ENCODE peak calls at places on chromosomes 7 and 10, in nine cellular contexts. One of them, this sample, is unnamed.

GRCh38 chr7:101757879-101758278 is 59.5 kb upstream of the CUX1 start:
- DNase-seq in body of pancreas: no peak
- DNase-seq in fibroblast of lung: no peak
- DNase-seq in GM23248: no peak
- DNase-seq in hepatocyte: no peak
- DNase-seq in ovary: no peak
- DNase-seq in heart left ventricle: no peak
- DNase-seq in HCT116: no peak
- DNase-seq in PC-3: no peak
- DNase-seq in this sample: no peak

GRCh38 chr7:116271161-116271979 is 61.0 kb downstream of the TES start:
- DNase-seq in body of pancreas: no peak
- DNase-seq in fibroblast of lung: peak; percentile 94
- DNase-seq in GM23248: peak; percentile 65
- DNase-seq in hepatocyte: no peak
- DNase-seq in ovary: peak; percentile 13
- DNase-seq in heart left ventricle: no peak
- DNase-seq in HCT116: no peak
- DNase-seq in PC-3: no peak
- DNase-seq in this sample: no peak

GRCh38 chr7:123674399-123675091 is 18.9 kb downstream of the LMOD2 start:
- DNase-seq in body of pancreas: no peak
- DNase-seq in fibroblast of lung: peak; percentile 17
- DNase-seq in GM23248: peak; percentile 82
- DNase-seq in hepatocyte: no peak
- DNase-seq in ovary: no peak
- DNase-seq in heart left ventricle: no peak
- DNase-seq in HCT116: no peak
- DNase-seq in PC-3: no peak
- DNase-seq in this sample: no peak

GRCh38 chr7:96187735-96188622 is 133.9 kb downstream of the SLC25A13 start:
- DNase-seq in body of pancreas: no peak
- DNase-seq in fibroblast of lung: no peak
- DNase-seq in GM23248: peak; percentile 53
- DNase-seq in hepatocyte: peak; percentile 13
- DNase-seq in ovary: peak; percentile 13
- DNase-seq in heart left ventricle: no peak
- DNase-seq in HCT116: no peak
- DNase-seq in PC-3: peak; percentile 17
- DNase-seq in this sample: peak; percentile 28

GRCh38 chr10:44779511-44779910 is 131.6 kb upstream of the TMEM72 start:
- DNase-seq in body of pancreas: no peak
- DNase-seq in fibroblast of lung: no peak
- DNase-seq in GM23248: no peak
- DNase-seq in hepatocyte: no peak
- DNase-seq in ovary: no peak
- DNase-seq in heart left ventricle: no peak
- DNase-seq in HCT116: no peak
- DNase-seq in PC-3: no peak
- DNase-seq in this sample: no peak

GRCh38 chr7:44557485-44557884 is 16.2 kb downstream of the DDX56 start:
- DNase-seq in body of pancreas: no peak
- DNase-seq in fibroblast of lung: no peak
- DNase-seq in GM23248: no peak
- DNase-seq in hepatocyte: no peak
- DNase-seq in ovary: no peak
- DNase-seq in heart left ventricle: no peak
- DNase-seq in HCT116: no peak
- DNase-seq in PC-3: no peak
- DNase-seq in this sample: no peak

GRCh38 chr10:124708246-124708779 is 35.9 kb downstream of the FAM53B start:
- DNase-seq in body of pancreas: no peak
- DNase-seq in fibroblast of lung: peak; percentile 31
- DNase-seq in GM23248: no peak
- DNase-seq in hepatocyte: no peak
- DNase-seq in ovary: no peak
- DNase-seq in heart left ventricle: no peak
- DNase-seq in HCT116: no peak
- DNase-seq in PC-3: no peak
- DNase-seq in this sample: no peak

GRCh38 chr7:83005410-83005809 is 157.3 kb downstream of the PCLO start:
- DNase-seq in body of pancreas: no peak
- DNase-seq in fibroblast of lung: peak; percentile 18
- DNase-seq in GM23248: no peak
- DNase-seq in hepatocyte: peak; percentile 11
- DNase-seq in ovary: no peak
- DNase-seq in heart left ventricle: no peak
- DNase-seq in HCT116: peak; percentile 7
- DNase-seq in PC-3: peak; percentile 60
- DNase-seq in this sample: peak; percentile 22

GRCh38 chr7:107463139-107464078 is 6.4 kb upstream of the GPR22 start:
- DNase-seq in body of pancreas: peak; percentile 65
- DNase-seq in fibroblast of lung: peak; percentile 80
- DNase-seq in GM23248: peak; percentile 82
- DNase-seq in hepatocyte: peak; percentile 69
- DNase-seq in ovary: peak; percentile 50
- DNase-seq in heart left ventricle: peak; percentile 58
- DNase-seq in HCT116: peak; percentile 21
- DNase-seq in PC-3: peak; percentile 80
- DNase-seq in this sample: peak; percentile 49

GRCh38 chr7:23106491-23106800 is 861 bp downstream of the KLHL7 start:
- DNase-seq in body of pancreas: no peak
- DNase-seq in fibroblast of lung: peak; percentile 30
- DNase-seq in GM23248: no peak
- DNase-seq in hepatocyte: no peak
- DNase-seq in ovary: no peak
- DNase-seq in heart left ventricle: no peak
- DNase-seq in HCT116: no peak
- DNase-seq in PC-3: peak; percentile 30
- DNase-seq in this sample: peak; percentile 14

GRCh38 chr10:17019696-17020095 is 109.9 kb downstream of the CUBN start:
- DNase-seq in body of pancreas: no peak
- DNase-seq in fibroblast of lung: no peak
- DNase-seq in GM23248: no peak
- DNase-seq in hepatocyte: no peak
- DNase-seq in ovary: no peak
- DNase-seq in heart left ventricle: no peak
- DNase-seq in HCT116: no peak
- DNase-seq in PC-3: no peak
- DNase-seq in this sample: no peak

GRCh38 chr10:132973903-132974241 is 31.5 kb upstream of the CFAP46 start:
- DNase-seq in body of pancreas: no peak
- DNase-seq in fibroblast of lung: no peak
- DNase-seq in GM23248: no peak
- DNase-seq in hepatocyte: no peak
- DNase-seq in ovary: no peak
- DNase-seq in heart left ventricle: no peak
- DNase-seq in HCT116: no peak
- DNase-seq in PC-3: no peak
- DNase-seq in this sample: no peak
- H3K27me3 ChIP-seq in body of pancreas: no peaks in the 10 kb centered on the region
- H3K27me3 ChIP-seq in fibroblast of lung: peaks cover 3% of the 10 kb centered on the region
- H3K27me3 ChIP-seq in GM23248: peaks cover 18% of the 10 kb centered on the region
- H3K27me3 ChIP-seq in hepatocyte: no peaks in the 10 kb centered on the region
- H3K27me3 ChIP-seq in ovary: no peaks in the 10 kb centered on the region
- H3K27me3 ChIP-seq in heart left ventricle: peaks cover 66% of the 10 kb centered on the region
- H3K27me3 ChIP-seq in HCT116: no peaks in the 10 kb centered on the region
- H3K27me3 ChIP-seq in PC-3: peaks cover 72% of the 10 kb centered on the region
- H3K27me3 ChIP-seq in this sample: peaks cover 40% of the 10 kb centered on the region

DNA sequence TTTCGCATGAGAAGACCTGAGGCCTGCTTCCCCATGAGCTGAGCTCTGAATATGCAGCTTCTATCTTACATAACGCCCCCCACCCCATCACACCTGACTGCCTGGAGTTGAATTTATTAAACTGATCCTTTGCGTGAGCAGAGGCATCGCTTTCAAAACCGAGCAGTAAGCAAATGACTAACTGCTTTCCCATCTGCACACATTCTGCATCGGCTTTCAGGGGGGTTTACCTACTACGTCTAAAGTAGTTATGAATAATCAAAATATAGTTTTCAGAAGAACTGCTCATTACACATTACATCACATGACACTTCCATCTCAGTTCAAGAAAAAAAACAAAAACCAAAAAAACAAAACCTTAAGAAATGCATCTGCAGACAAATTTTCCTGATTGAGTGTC is 54.7 kb upstream of the EGR2 start:
- DNase-seq in body of pancreas: no peak
- DNase-seq in fibroblast of lung: no peak
- DNase-seq in GM23248: no peak
- DNase-seq in hepatocyte: no peak
- DNase-seq in ovary: no peak
- DNase-seq in heart left ventricle: no peak
- DNase-seq in HCT116: no peak
- DNase-seq in PC-3: no peak
- DNase-seq in this sample: no peak
- H3K27me3 ChIP-seq in body of pancreas: no peaks in the 10 kb centered on the region
- H3K27me3 ChIP-seq in fibroblast of lung: no peaks in the 10 kb centered on the region
- H3K27me3 ChIP-seq in GM23248: no peaks in the 10 kb centered on the region
- H3K27me3 ChIP-seq in hepatocyte: no peaks in the 10 kb centered on the region
- H3K27me3 ChIP-seq in ovary: no peaks in the 10 kb centered on the region
- H3K27me3 ChIP-seq in heart left ventricle: no peaks in the 10 kb centered on the region
- H3K27me3 ChIP-seq in HCT116: no peaks in the 10 kb centered on the region
- H3K27me3 ChIP-seq in PC-3: no peaks in the 10 kb centered on the region
- H3K27me3 ChIP-seq in this sample: no peaks in the 10 kb centered on the region

DNA sequence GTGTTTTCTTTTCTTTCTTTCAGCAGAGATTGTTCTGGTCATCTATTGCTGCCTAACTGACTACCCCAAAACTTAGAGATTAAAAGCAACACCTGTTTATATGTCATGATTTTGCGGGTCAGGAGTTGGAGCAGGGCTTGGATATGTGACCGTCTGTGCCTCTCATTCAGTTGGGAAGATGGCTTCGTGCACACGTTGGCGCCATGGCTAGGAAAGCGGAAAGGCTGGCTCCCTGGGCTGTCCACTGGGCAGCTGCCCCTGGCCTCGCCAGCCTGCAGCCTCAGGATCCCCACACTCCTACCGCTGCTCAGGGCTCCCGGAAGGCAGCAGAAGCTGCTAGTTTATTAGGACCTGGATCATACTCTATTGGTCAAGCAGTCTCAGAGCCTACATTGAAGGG is 638.1 kb upstream of the FOXK1 start:
- DNase-seq in body of pancreas: no peak
- DNase-seq in fibroblast of lung: no peak
- DNase-seq in GM23248: no peak
- DNase-seq in hepatocyte: no peak
- DNase-seq in ovary: no peak
- DNase-seq in heart left ventricle: no peak
- DNase-seq in HCT116: no peak
- DNase-seq in PC-3: no peak
- DNase-seq in this sample: no peak
- H3K27me3 ChIP-seq in body of pancreas: no peaks in the 10 kb centered on the region
- H3K27me3 ChIP-seq in fibroblast of lung: no peaks in the 10 kb centered on the region
- H3K27me3 ChIP-seq in GM23248: no peaks in the 10 kb centered on the region
- H3K27me3 ChIP-seq in hepatocyte: no peaks in the 10 kb centered on the region
- H3K27me3 ChIP-seq in ovary: no peaks in the 10 kb centered on the region
- H3K27me3 ChIP-seq in heart left ventricle: no peaks in the 10 kb centered on the region
- H3K27me3 ChIP-seq in HCT116: peaks cover 9% of the 10 kb centered on the region
- H3K27me3 ChIP-seq in PC-3: no peaks in the 10 kb centered on the region
- H3K27me3 ChIP-seq in this sample: no peaks in the 10 kb centered on the region

DNA sequence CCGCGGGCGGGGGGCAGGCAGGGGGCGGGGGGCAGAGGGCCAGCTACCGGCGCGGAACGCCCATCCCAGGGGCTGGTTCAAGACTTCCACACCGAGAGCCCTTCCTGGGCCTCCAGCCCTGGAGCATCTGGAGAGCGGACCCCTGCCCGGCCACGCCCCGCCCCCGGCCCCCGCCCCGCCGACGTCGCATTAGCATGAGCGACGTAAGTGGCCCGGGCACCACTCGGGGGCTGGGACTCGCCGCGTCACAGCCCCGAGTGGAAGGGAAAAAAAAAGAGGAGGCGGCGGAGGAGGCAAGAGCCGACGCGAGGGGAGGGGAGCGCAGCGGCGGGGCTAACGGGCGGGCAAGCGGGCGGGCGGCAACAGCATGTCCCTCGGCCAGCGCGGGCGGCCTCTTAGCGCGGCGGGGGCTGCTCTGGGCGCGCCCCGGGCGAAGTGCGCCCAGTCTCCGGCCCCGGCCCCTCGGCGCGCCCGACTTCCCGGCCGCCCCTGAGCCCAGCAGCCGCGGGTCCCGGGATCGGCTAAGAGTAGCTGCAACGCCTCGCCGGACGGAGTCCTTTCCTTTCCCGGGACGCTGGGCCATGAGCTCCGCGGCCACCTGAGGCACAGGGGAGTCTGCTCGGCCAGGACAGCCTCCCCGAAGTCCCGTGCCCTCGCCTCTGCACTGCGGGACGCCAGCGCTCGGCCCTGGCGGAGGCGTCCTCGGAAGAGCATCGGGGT is at the start of gene SLC18A3:
- DNase-seq in body of pancreas: no peak
- DNase-seq in fibroblast of lung: no peak
- DNase-seq in GM23248: no peak
- DNase-seq in hepatocyte: no peak
- DNase-seq in ovary: no peak
- DNase-seq in heart left ventricle: no peak
- DNase-seq in HCT116: no peak
- DNase-seq in PC-3: no peak
- DNase-seq in this sample: no peak
- H3K27me3 ChIP-seq in body of pancreas: no peaks in the 10 kb centered on the region
- H3K27me3 ChIP-seq in fibroblast of lung: peaks cover 60% of the 10 kb centered on the region
- H3K27me3 ChIP-seq in GM23248: peaks cover 73% of the 10 kb centered on the region
- H3K27me3 ChIP-seq in hepatocyte: peaks cover 84% of the 10 kb centered on the region
- H3K27me3 ChIP-seq in ovary: peaks cover 2% of the 10 kb centered on the region
- H3K27me3 ChIP-seq in heart left ventricle: peaks cover 78% of the 10 kb centered on the region
- H3K27me3 ChIP-seq in HCT116: no peaks in the 10 kb centered on the region
- H3K27me3 ChIP-seq in PC-3: peaks cover 77% of the 10 kb centered on the region
- H3K27me3 ChIP-seq in this sample: peaks cover 57% of the 10 kb centered on the region

GRCh38 chr7:157399086-157399687 is 62.4 kb downstream of the DNAJB6 start:
- DNase-seq in body of pancreas: no peak
- DNase-seq in fibroblast of lung: no peak
- DNase-seq in GM23248: peak; percentile 17
- DNase-seq in hepatocyte: no peak
- DNase-seq in ovary: no peak
- DNase-seq in heart left ventricle: no peak
- DNase-seq in HCT116: no peak
- DNase-seq in PC-3: no peak
- DNase-seq in this sample: no peak
- H3K27me3 ChIP-seq in body of pancreas: no peaks in the 10 kb centered on the region
- H3K27me3 ChIP-seq in fibroblast of lung: no peaks in the 10 kb centered on the region
- H3K27me3 ChIP-seq in GM23248: no peaks in the 10 kb centered on the region
- H3K27me3 ChIP-seq in hepatocyte: no peaks in the 10 kb centered on the region
- H3K27me3 ChIP-seq in ovary: no peaks in the 10 kb centered on the region
- H3K27me3 ChIP-seq in heart left ventricle: no peaks in the 10 kb centered on the region
- H3K27me3 ChIP-seq in HCT116: no peaks in the 10 kb centered on the region
- H3K27me3 ChIP-seq in PC-3: no peaks in the 10 kb centered on the region
- H3K27me3 ChIP-seq in this sample: no peaks in the 10 kb centered on the region

This sample was measured in HAP-1.